ENCODE peak calls at places on chromosomes 4 and X, in nine cellular contexts. D, Z, U, H, E, K, J, B and W are unnamed samples.

GRCh38 chrX:129632443-129632842 is 22.3 kb downstream of the APLN start:
- DNase-seq in D (no peak), Z (no peak), U (no peak), H (no peak), E (no peak), K (no peak), J (no peak), B (no peak), W (no peak)

GRCh38 chr4:113499166-113499565 is 262.4 kb downstream of the CAMK2D start:
- DNase-seq in D (no peak), Z (no peak), U (no peak), H (no peak), E (no peak), K (no peak), J (no peak), B (no peak), W (no peak)

GRCh38 chr4:138916763-138917162 is 98.8 kb upstream of the NOCT start:
- DNase-seq in D (no peak), Z (no peak), U (no peak), H (no peak), E (no peak), K (no peak), J (no peak), B (no peak), W (no peak)

GRCh38 chr4:79958511-79959264 is 114.3 kb downstream of the ANTXR2 start:
- DNase-seq in D (no peak), Z (no peak), U (no peak), H (no peak), E (no peak), K (no peak), J (no peak), B (no peak), W (no peak)

GRCh38 chrX:115949900-115950822 is 220.4 kb upstream of the AGTR2 start:
- DNase-seq in D (peak), Z (no peak), U (peak), H (no peak), E (no peak), K (no peak), J (no peak), B (no peak), W (no peak)

GRCh38 chrX:790031-790430 is 159.4 kb downstream of the SHOX start:
- DNase-seq in D (no peak), Z (no peak), U (no peak), H (no peak), E (no peak), K (no peak), J (no peak), B (no peak), W (no peak)

GRCh38 chrX:149286940-149287349 is 218.2 kb downstream of the IDS start:
- DNase-seq in D (no peak), Z (no peak), U (peak), H (no peak), E (peak), K (no peak), J (peak), B (peak), W (peak)

GRCh38 chr4:11428701-11429571 is at the start of gene HS3ST1:
- DNase-seq in D (no peak), Z (peak), U (peak), H (peak), E (peak), K (peak), J (peak), B (peak), W (peak)

GRCh38 chrX:43618376-43619205 is 37.5 kb upstream of the MAOA start:
- DNase-seq in D (no peak), Z (no peak), U (no peak), H (no peak), E (no peak), K (no peak), J (no peak), B (peak), W (no peak)

GRCh38 chr4:11130195-11130975 is 298.3 kb downstream of the HS3ST1 start:
- DNase-seq in D (no peak), Z (no peak), U (no peak), H (no peak), E (peak), K (no peak), J (no peak), B (no peak), W (no peak)

GRCh38 chrX:117607571-117607970 is 509.0 kb downstream of the KLHL13 start:
- DNase-seq in D (no peak), Z (no peak), U (no peak), H (no peak), E (no peak), K (no peak), J (no peak), B (no peak), W (no peak)

GRCh38 chrX:17525762-17526555 is 151.0 kb downstream of the NHS start:
- DNase-seq in D (no peak), Z (no peak), U (no peak), H (no peak), E (no peak), K (no peak), J (no peak), B (no peak), W (no peak)

GRCh38 chr4:184114431-184114830 is 103.2 kb downstream of the ENPP6 start:
- DNase-seq in D (no peak), Z (no peak), U (no peak), H (no peak), E (no peak), K (no peak), J (no peak), B (no peak), W (no peak)
- TF ChIP-seq CTCF in D (no peak), Z (no peak), U (no peak), H (no peak), E (no peak), K (no peak), J (no peak), B (no peak), W (no peak)

GRCh38 chrX:112736310-112736709 is 56.6 kb upstream of the LHFPL1 start:
- DNase-seq in D (no peak), Z (no peak), U (no peak), H (no peak), E (no peak), K (no peak), J (no peak), B (no peak), W (no peak)

GRCh38 chrX:112734250-112734649 is 54.5 kb upstream of the LHFPL1 start:
- DNase-seq in D (no peak), Z (no peak), U (no peak), H (peak), E (peak), K (no peak), J (no peak), B (no peak), W (no peak)

GRCh38 chrX:112735147-112735546 is 55.4 kb upstream of the LHFPL1 start:
- DNase-seq in D (no peak), Z (no peak), U (no peak), H (no peak), E (no peak), K (no peak), J (no peak), B (no peak), W (no peak)

GRCh38 chrX:112731793-112732192 is 52.1 kb upstream of the LHFPL1 start:
- DNase-seq in D (no peak), Z (no peak), U (no peak), H (no peak), E (peak), K (no peak), J (no peak), B (no peak), W (no peak)
- TF ChIP-seq CTCF in D (peak), Z (no peak), U (no peak), H (peak), E (peak), K (peak), J (no peak), B (no peak), W (peak)

GRCh38 chr4:82284858-82285805 is 88.7 kb downstream of the HNRNPD start:
- DNase-seq in D (peak), Z (peak), U (peak), H (peak), E (peak), K (peak), J (peak), B (peak), W (peak)
- TF ChIP-seq CTCF in D (peak), Z (peak), U (no peak), H (peak), E (peak), K (peak), J (peak), B (peak), W (peak)

DNA sequence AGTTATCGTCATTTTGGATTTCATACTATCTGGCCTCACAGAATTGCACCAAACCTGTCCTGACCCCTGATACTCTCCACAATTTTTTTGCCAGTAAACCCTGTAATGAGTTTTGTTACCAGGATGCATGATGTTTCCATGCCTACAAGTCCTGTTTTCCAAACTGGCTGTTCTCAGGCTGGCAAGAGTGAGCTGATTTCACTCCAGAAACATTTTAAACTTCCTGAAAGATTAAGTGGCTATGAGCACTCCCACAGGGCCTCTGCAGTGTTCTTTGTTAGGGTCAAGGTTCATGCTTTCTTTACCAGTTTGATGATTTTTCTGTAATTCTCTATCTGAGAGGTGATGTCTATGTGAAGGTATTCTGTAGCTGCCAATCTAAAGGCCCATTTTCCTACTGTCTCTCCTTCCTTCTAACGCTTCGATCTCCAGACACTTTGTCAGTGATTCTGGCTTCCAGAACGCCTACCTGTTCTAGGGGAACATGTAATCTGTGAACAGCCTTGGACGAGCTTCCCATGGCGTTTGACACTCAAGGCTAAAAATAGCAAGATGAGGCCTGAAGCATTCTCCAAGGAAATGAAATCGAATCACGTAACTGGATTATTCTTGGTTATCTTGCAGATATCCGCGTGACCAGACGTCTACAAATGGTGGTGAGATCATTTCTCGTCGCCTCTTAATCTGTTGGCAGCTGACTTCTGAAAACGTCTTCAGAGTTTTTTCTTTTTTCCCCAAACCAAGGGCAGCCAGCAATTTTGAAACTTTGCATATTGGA is 31.9 kb upstream of the PDLIM3 start:
- DNase-seq in D (no peak), Z (peak), U (no peak), H (peak), E (peak), K (no peak), J (peak), B (no peak), W (no peak)
- TF ChIP-seq CTCF in D (no peak), Z (no peak), U (no peak), H (no peak), E (no peak), K (no peak), J (no peak), B (no peak), W (no peak)

GRCh38 chrX:48496660-48497059 is 12.1 kb upstream of the PORCN start:
- DNase-seq in D (no peak), Z (no peak), U (no peak), H (no peak), E (peak), K (no peak), J (no peak), B (no peak), W (no peak)

GRCh38 chrX:48490661-48491060 is 14.7 kb downstream of the FTSJ1 start:
- DNase-seq in D (no peak), Z (no peak), U (no peak), H (no peak), E (no peak), K (no peak), J (no peak), B (no peak), W (no peak)

GRCh38 chrX:48492293-48492910 is 16.4 kb upstream of the PORCN start:
- DNase-seq in D (no peak), Z (no peak), U (no peak), H (no peak), E (peak), K (peak), J (no peak), B (no peak), W (no peak)

GRCh38 chrX:48491809-48492208 is 15.8 kb downstream of the FTSJ1 start:
- DNase-seq in D (no peak), Z (no peak), U (no peak), H (no peak), E (no peak), K (no peak), J (no peak), B (no peak), W (no peak)

DNA sequence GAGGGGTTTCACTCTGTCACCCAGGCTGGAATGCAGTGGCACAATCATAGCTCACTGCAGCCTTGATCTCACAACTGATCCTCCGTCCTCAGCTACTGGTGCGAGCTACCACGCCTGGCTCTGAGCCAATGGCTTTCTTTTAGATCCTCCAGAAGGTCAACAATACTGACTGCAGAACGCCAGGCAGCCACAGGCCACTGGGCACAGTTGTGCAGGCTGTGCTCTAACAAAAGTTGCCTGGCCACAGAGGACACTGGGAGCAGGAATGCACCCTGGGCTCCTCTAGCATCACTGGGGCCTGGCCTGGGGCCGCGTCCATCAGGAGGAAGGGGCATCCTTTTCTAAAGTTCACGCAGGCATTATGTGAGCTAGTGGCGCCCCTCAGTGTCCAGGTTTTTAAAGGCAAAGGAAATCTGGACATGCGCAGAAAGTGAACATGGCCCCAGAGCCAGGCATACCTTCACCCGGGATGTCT is 14.9 kb upstream of the PORCN start:
- DNase-seq in D (no peak), Z (no peak), U (peak), H (no peak), E (peak), K (no peak), J (peak), B (no peak), W (no peak)
- TF ChIP-seq CTCF in D (peak), Z (no peak), U (no peak), H (peak), E (peak), K (no peak), J (peak), B (no peak), W (peak)

GRCh38 chr4:73864365-73864764 is 4.8 kb upstream of the CXCL1 start:
- DNase-seq in D (no peak), Z (no peak), U (peak), H (no peak), E (peak), K (no peak), J (peak), B (no peak), W (no peak)
- TF ChIP-seq CTCF in D (peak), Z (no peak), U (no peak), H (peak), E (peak), K (peak), J (peak), B (peak), W (peak)

GRCh38 chrX:140317462-140317861 is 187.4 kb downstream of the SOX3 start:
- DNase-seq in D (no peak), Z (no peak), U (no peak), H (no peak), E (no peak), K (no peak), J (no peak), B (no peak), W (no peak)
- TF ChIP-seq CTCF in D (no peak), Z (no peak), U (no peak), H (no peak), E (no peak), K (no peak), J (no peak), B (no peak), W (peak)